ENCODE peak calls at places on chromosomes 4 and X, in five cellular contexts. S is AG10803, H is A549, P is lower lobe of right lung, A is prostate gland. X is an unnamed sample.

GRCh38 chr4:95285797-95286196 is 263.0 kb downstream of the UNC5C start:
- DNase-seq in S (no peak), H (no peak), P (no peak), A (no peak), X (no peak)

GRCh38 chrX:46582964-46583363 is 9.4 kb downstream of the CHST7 start:
- DNase-seq in S (peak), P (no peak), A (peak), H (no peak), X (no peak)

GRCh38 chr4:86594559-86595425 is 677 bp downstream of the PTPN13 start:
- DNase-seq in H (peak), A (peak), S (peak), P (peak), X (no peak)

GRCh38 chr4:143085644-143086043 is 99.1 kb upstream of the USP38 start:
- DNase-seq in S (no peak), H (no peak), P (no peak), A (no peak), X (no peak)

GRCh38 chr4:153065286-153065685 is 129.2 kb downstream of the FHDC1 start:
- DNase-seq in S (no peak), A (peak), P (no peak), H (no peak), X (no peak)

GRCh38 chr4:150982557-150983233 is 32.4 kb downstream of the LRBA start:
- DNase-seq in P (no peak), A (no peak), S (peak), H (no peak), X (no peak)

GRCh38 chr4:183492791-183493221 is 12.1 kb upstream of the ING2 start:
- DNase-seq in A (no peak), H (no peak), S (peak), P (no peak), X (no peak)

GRCh38 chr4:70559216-70559830 is 32.7 kb upstream of the AMBN start:
- DNase-seq in A (peak), S (peak), P (no peak), H (peak), X (no peak)

GRCh38 chrX:125090046-125090445 is 229.6 kb upstream of the TEX13C start:
- DNase-seq in H (no peak), P (no peak), A (no peak), S (no peak), X (no peak)

GRCh38 chr4:86664959-86665358 is 70.8 kb downstream of the PTPN13 start:
- DNase-seq in P (no peak), A (no peak), H (no peak), S (peak), X (no peak)

GRCh38 chr4:170035231-170035630 is 9.0 kb upstream of the MFAP3L start:
- DNase-seq in P (no peak), A (no peak), S (no peak), H (no peak), X (no peak)

GRCh38 chrX:153055827-153056748 is at the start of gene PNMA3:
- DNase-seq in P (no peak), S (no peak), A (no peak), H (no peak), X (no peak)

GRCh38 chr4:140296871-140297570 is 76.4 kb upstream of the SCOC start:
- DNase-seq in A (no peak), P (no peak), S (no peak), H (no peak), X (no peak)

GRCh38 chrX:55014897-55015299 is 14.7 kb downstream of the APEX2 start:
- DNase-seq in A (no peak), H (no peak), P (no peak), S (no peak), X (no peak)

GRCh38 chr4:184310171-184310567 is 92.5 kb upstream of the ENPP6 start:
- DNase-seq in S (no peak), A (peak), H (no peak), P (peak), X (no peak)

GRCh38 chrX:148784137-148784536 is 283.7 kb downstream of the AFF2 start:
- DNase-seq in H (no peak), P (no peak), A (no peak), S (no peak), X (no peak)

GRCh38 chr4:43765514-43765913 is 683.1 kb downstream of the KCTD8 start:
- DNase-seq in S (no peak), P (no peak), A (no peak), H (no peak), X (no peak)

GRCh38 chr4:152503606-152504290 is 32.1 kb downstream of the FBXW7 start:
- DNase-seq in S (no peak), H (no peak), P (no peak), A (no peak), X (no peak)

GRCh38 chr4:40842318-40842717 is 92.6 kb downstream of the NSUN7 start:
- DNase-seq in H (no peak), A (peak), P (no peak), S (no peak), X (no peak)

GRCh38 chrX:9676311-9676710 is 89.3 kb downstream of the GPR143 start:
- DNase-seq in A (no peak), P (no peak), S (peak), H (no peak), X (no peak)

GRCh38 chrX:3713225-3713936 is at the start of gene PRKX:
- DNase-seq in H (peak), A (peak), P (peak), S (peak), X (peak)

GRCh38 chrX:42704454-42704853 is 73.5 kb downstream of the PPP1R2C start:
- DNase-seq in P (no peak), S (peak), H (no peak), A (no peak), X (no peak)

GRCh38 chr4:185835336-185835735 is 23.3 kb upstream of the SORBS2 start:
- DNase-seq in H (no peak), S (no peak), A (no peak), P (no peak), X (no peak)

GRCh38 chrX:99777912-99778311 is 632.2 kb downstream of the PCDH19 start:
- DNase-seq in S (no peak), P (no peak), A (no peak), H (no peak), X (no peak)

GRCh38 chr4:23455482-23455881 is 434.4 kb downstream of the PPARGC1A start:
- DNase-seq in S (no peak), A (no peak), P (no peak), H (no peak), X (no peak)

GRCh38 chr4:173121044-173121685 is 47.4 kb upstream of the GALNT7 start:
- DNase-seq in A (no peak), P (no peak), S (peak), H (no peak), X (no peak)

GRCh38 chr4:56007154-56007553 is 58.4 kb downstream of the CEP135 start:
- DNase-seq in P (no peak), H (no peak), S (no peak), A (no peak), X (no peak)
- TF ChIP-seq CTCF in P (no peak), H (no peak), S (no peak), A (no peak), X (no peak)

GRCh38 chrX:13094374-13094773 is 50.0 kb upstream of the FAM9C start:
- DNase-seq in A (no peak), S (no peak), P (no peak), H (no peak), X (no peak)
- TF ChIP-seq CTCF in A (no peak), S (no peak), P (no peak), H (no peak), X (no peak)

DNA sequence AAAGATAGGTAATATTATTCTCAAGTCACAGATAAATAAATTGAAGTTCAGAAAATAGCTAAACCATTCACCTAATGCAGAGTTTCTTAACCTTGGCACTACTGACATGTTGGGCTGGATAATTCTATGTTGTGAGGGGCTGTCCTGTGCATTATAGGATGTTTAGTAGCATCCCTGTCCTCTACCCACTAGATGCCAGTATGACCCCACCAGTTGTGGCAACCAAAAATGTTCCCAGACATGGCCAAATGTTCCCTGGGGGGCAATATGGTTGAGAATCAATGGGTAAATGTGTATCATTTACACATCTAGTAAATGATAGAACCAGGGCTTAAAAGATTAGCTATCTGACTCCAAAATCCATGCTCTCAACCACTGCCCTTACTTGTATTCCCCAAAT is 140.9 kb downstream of the COL4A6 start:
- DNase-seq in P (no peak), A (no peak), S (no peak), H (no peak), X (no peak)
- TF ChIP-seq CTCF in P (no peak), A (no peak), S (no peak), H (no peak), X (peak)

DNA sequence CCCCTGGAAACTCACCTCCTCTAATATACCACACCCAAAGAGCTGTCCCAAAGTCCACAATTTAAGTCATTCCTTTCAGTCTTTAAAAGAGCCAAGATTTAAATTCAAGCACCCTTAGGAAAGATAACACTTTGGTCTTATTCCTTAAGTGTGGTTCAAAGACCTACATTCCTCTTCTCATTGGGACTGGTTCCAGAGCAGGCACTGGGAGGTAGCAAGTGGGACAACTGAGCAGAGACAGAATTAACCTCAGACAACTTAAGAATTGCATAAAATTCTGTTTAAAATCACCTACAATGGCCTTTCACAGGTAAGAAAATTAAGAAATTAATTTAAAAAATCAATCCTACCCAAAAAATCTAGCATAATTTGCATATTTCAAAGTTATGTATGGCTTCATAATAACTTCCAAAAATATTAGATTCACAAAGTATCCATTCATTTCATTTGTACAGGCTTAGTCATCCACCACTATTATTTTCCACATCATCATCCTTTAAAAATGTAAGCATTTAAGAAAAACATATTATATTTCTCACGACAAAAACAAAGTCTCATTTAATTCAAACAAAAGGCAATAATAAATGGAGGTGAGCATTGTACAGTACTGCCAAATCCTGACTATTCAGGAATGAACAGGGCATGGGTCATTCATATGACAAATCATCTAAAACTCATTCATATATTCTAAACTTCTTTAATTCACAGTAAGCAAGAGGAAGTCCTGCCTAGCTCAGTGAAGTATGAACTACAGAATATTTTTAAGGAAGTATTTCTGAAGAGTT is 13.6 kb downstream of the PRSS12 start:
- DNase-seq in H (no peak), P (no peak), A (no peak), S (peak), X (no peak)
- TF ChIP-seq CTCF in H (no peak), P (no peak), A (no peak), S (no peak), X (no peak)

DNA sequence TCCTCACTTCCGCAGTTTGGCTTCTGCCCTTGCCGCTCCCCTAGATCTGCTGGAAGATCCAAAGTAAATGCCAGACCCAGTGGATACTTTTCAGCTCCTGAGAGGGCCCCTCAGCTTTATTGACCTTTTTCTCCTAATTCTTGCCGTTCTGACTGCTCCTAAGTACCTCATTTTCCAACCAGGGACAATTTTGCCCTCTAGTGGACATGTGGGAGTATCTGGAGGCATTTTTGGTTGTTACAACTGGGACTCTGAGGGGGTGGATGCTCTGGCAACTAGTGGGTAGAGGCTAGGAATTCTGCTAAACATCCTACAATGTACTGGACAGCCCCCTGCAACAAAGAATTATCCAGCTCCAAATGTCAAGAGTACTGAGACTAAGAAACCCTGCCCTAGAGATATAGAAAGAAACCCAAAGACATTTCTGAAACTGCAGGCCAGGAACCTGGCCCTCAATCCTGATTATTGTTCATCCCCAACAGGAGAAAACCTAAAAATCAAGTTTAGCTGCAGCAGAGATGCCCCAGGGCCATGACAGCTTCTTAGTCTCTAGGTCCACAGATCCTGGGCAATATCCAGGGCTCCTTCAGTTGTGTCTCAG is 3.4 kb downstream of the TEX13B start:
- DNase-seq in H (peak), A (no peak), P (no peak), S (peak), X (no peak)
- TF ChIP-seq CTCF in H (peak), A (peak), P (peak), S (peak), X (peak)

GRCh38 chr4:138519436-138519835 is 277.3 kb upstream of the SLC7A11 start:
- DNase-seq in S (no peak), P (no peak), H (no peak), A (no peak), X (no peak)

GRCh38 chr4:138521809-138522208 is 279.7 kb upstream of the SLC7A11 start:
- DNase-seq in A (no peak), H (no peak), S (no peak), P (no peak), X (no peak)

GRCh38 chr4:138522366-138522765 is 280.2 kb upstream of the SLC7A11 start:
- DNase-seq in H (no peak), A (no peak), S (peak), P (no peak), X (no peak)
- TF ChIP-seq CTCF in H (no peak), A (peak), S (peak), P (no peak), X (peak)

GRCh38 chrX:16832301-16832700 is 37.9 kb downstream of the RBBP7 start:
- DNase-seq in A (no peak), H (no peak), S (no peak), P (no peak), X (no peak)
- TF ChIP-seq CTCF in A (no peak), H (no peak), S (no peak), P (no peak), X (peak)

GRCh38 chr4:46385235-46385634 is 4.7 kb downstream of the GABRA2 start:
- DNase-seq in A (no peak), H (no peak), P (no peak), S (no peak), X (no peak)

GRCh38 chr4:46388860-46389259 is 1.1 kb downstream of the GABRA2 start:
- DNase-seq in P (no peak), A (no peak), H (no peak), S (no peak), X (no peak)

GRCh38 chr4:46387956-46388355 is 2.0 kb downstream of the GABRA2 start:
- DNase-seq in S (no peak), A (no peak), P (no peak), H (no peak), X (no peak)

GRCh38 chr4:46389301-46389761 is 597 bp downstream of the GABRA2 start:
- DNase-seq in A (no peak), H (no peak), P (no peak), S (no peak), X (no peak)

GRCh38 chr4:46386570-46386969 is 3.4 kb downstream of the GABRA2 start:
- DNase-seq in H (no peak), A (no peak), P (no peak), S (no peak), X (no peak)
- TF ChIP-seq CTCF in H (no peak), A (no peak), P (no peak), S (no peak), X (no peak)

DNA sequence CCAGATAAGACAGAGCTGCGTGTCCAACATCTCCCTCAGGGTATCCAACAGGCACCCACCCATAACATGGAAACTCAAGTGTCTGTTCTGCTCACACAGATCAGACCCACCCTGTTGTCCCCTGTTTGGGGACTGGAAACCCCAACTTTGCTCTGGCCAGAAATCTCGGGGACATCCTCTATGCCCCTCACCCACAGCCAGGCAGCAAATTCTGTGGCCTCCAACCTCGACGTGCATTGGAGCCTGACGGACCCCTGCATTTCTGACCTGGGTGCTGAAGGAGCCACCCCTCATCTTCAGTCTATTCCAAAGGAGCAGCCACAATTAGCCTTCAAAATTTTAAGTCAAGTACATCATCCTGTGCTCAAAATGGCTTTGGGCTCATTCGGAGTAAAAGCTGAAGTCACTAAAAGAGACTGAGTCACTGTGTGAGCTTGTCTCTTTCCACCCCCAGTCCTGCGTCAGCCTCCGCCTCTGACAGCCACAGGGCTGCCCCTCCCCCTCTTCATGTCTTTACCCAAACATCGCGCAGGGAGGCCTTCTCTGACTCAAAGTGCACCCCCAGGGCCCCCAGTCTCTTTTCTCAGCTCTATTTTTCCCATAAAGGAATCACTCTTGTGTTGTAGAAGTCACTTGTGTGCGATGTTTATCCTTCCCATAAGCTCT is 24.4 kb upstream of the PDE6B start:
- DNase-seq in S (no peak), P (no peak), H (no peak), A (no peak), X (peak)
- TF ChIP-seq CTCF in S (no peak), P (no peak), H (no peak), A (no peak), X (no peak)

GRCh38 chrX:68234171-68234910 is 199.0 kb downstream of the OPHN1 start:
- DNase-seq in S (no peak), P (no peak), H (no peak), A (no peak), X (no peak)

DNA sequence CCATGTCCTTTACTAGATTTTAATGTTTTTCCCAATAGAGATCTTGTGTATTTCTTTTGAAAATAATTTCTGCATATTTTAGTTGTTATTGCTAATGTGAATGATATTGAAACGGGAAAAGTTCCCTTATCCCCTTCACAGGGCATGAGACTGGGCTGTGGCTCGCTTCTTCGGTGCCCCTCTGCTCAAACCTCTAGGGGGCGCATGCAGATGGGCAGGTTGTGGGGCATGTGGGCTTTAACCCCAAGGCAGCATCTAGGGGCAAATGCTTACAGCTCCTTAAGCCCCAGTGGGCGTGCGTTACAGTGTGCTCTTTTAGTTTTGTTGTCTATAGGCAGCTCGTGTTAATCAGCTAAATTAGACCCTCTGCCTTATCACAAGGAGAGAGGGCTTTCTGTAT is 194.7 kb downstream of the OPHN1 start:
- DNase-seq in H (no peak), S (peak), P (no peak), A (no peak), X (no peak)
- TF ChIP-seq CTCF in H (peak), S (peak), P (peak), A (no peak), X (peak)

X was measured in chondrocyte.